ENCODE peak calls at places on chromosomes 13 and 19, in eight cellular contexts. C is gastrocnemius medialis, J is kidney epithelial cell, S is fibroblast of pulmonary artery, A is AG04449, W is AG09319, D is neural crest cell, K is heart right ventricle. Y is an unnamed sample.

GRCh38 chr13:84430015-84430414 is 547.7 kb upstream of the SLITRK1 start:
- DNase-seq in A (peak), J (no peak), K (no peak), D (no peak), C (no peak), W (no peak), S (peak), Y (no peak)

GRCh38 chr13:29522044-29522685 is 73.3 kb downstream of the SLC7A1 start:
- DNase-seq in D (no peak), W (peak), J (no peak), A (peak), K (no peak), C (peak), S (peak), Y (no peak)

GRCh38 chr19:30783936-30784335 is 411.8 kb downstream of the ZNF536 start:
- DNase-seq in K (no peak), S (no peak), J (no peak), D (no peak), A (no peak), W (no peak), C (no peak), Y (no peak)

GRCh38 chr13:107753286-107753685 is 462.1 kb downstream of the LIG4 start:
- DNase-seq in J (no peak), C (no peak), K (no peak), S (peak), D (no peak), A (no peak), W (no peak), Y (no peak)

GRCh38 chr19:4971424-4971793 is 2.5 kb downstream of the KDM4B start:
- DNase-seq in K (no peak), D (no peak), S (no peak), C (peak), J (no peak), W (no peak), A (no peak), Y (no peak)

GRCh38 chr13:77028202-77028601 is 1.2 kb upstream of the FBXL3 start:
- DNase-seq in K (no peak), A (no peak), W (no peak), J (no peak), S (peak), D (no peak), C (peak), Y (no peak)

GRCh38 chr13:33743438-33744368 is 74.2 kb upstream of the RFC3 start:
- DNase-seq in C (no peak), K (no peak), A (no peak), J (no peak), D (no peak), S (peak), W (no peak), Y (no peak)

GRCh38 chr13:33218020-33218419 is 67.5 kb downstream of the STARD13 start:
- DNase-seq in J (no peak), K (no peak), W (no peak), D (no peak), S (peak), A (no peak), C (no peak), Y (no peak)

GRCh38 chr13:67095621-67096020 is 134.5 kb downstream of the PCDH9 start:
- DNase-seq in A (no peak), D (no peak), C (no peak), S (peak), J (no peak), W (no peak), K (no peak), Y (no peak)

GRCh38 chr13:88623150-88623549 is 952.0 kb downstream of the SLITRK5 start:
- DNase-seq in K (no peak), S (peak), W (no peak), A (no peak), J (no peak), C (no peak), D (no peak), Y (no peak)

GRCh38 chr13:43143591-43143990 is 120.2 kb downstream of the DNAJC15 start:
- DNase-seq in C (no peak), D (no peak), J (no peak), A (no peak), S (no peak), W (no peak), K (no peak), Y (no peak)

GRCh38 chr13:105572401-105572800 is 963.1 kb downstream of the EFNB2 start:
- DNase-seq in J (no peak), W (no peak), K (no peak), C (no peak), A (no peak), D (no peak), S (no peak), Y (no peak)

GRCh38 chr19:18464646-18465045 is 26.7 kb upstream of the ISYNA1 start:
- DNase-seq in D (no peak), C (peak), A (peak), K (peak), S (peak), J (no peak), W (peak), Y (no peak)

GRCh38 chr13:109309625-109310363 is 476.6 kb downstream of the IRS2 start:
- DNase-seq in A (no peak), K (no peak), J (no peak), C (no peak), W (no peak), S (no peak), D (no peak), Y (no peak)

GRCh38 chr13:48006396-48006795 is 5.3 kb upstream of the SUCLA2 start:
- DNase-seq in W (no peak), K (no peak), A (no peak), S (peak), C (no peak), J (no peak), D (no peak), Y (no peak)

GRCh38 chr19:33254245-33254824 is 28.7 kb upstream of the SLC7A10 start:
- DNase-seq in W (no peak), D (no peak), S (no peak), J (no peak), C (no peak), K (no peak), A (no peak), Y (no peak)

GRCh38 chr13:110187501-110188161 is 119.3 kb downstream of the COL4A1 start:
- DNase-seq in A (peak), C (no peak), S (peak), D (no peak), W (no peak), K (peak), J (no peak), Y (no peak)

GRCh38 chr19:44943801-44944249 is 1.8 kb downstream of the APOC4 start:
- DNase-seq in W (no peak), S (no peak), C (peak), D (no peak), K (peak), J (no peak), A (no peak), Y (no peak)

GRCh38 chr13:114059946-114060860 is 72.2 kb downstream of the RASA3 start:
- DNase-seq in A (no peak), J (no peak), K (peak), S (no peak), W (no peak), D (no peak), C (no peak), Y (no peak)

GRCh38 chr13:110638253-110638652 is 22.9 kb downstream of the NAXD start:
- DNase-seq in J (no peak), C (no peak), D (no peak), S (no peak), A (no peak), K (no peak), W (no peak), Y (no peak)

GRCh38 chr13:77309254-77309653 is 17.6 kb downstream of the MYCBP2 start:
- DNase-seq in D (no peak), K (no peak), J (no peak), C (no peak), A (no peak), S (no peak), W (no peak), Y (no peak)

GRCh38 chr13:112839347-112840105 is 129.5 kb upstream of the MCF2L start:
- DNase-seq in K (no peak), J (no peak), W (peak), D (no peak), A (peak), C (no peak), S (peak), Y (no peak)

GRCh38 chr19:7963566-7963965 is 20.1 kb upstream of the TIMM44 start:
- DNase-seq in J (no peak), C (no peak), S (no peak), K (no peak), A (no peak), D (no peak), W (no peak), Y (no peak)

GRCh38 chr19:45161715-45162463 is 1.1 kb upstream of the NKPD1 start:
- DNase-seq in A (no peak), D (peak), K (no peak), W (no peak), J (no peak), C (peak), S (peak), Y (no peak)

GRCh38 chr19:48835734-48836088 is 580 bp downstream of the HSD17B14 start:
- DNase-seq in J (no peak), W (peak), S (peak), A (no peak), D (peak), K (peak), C (peak), Y (peak)

DNA sequence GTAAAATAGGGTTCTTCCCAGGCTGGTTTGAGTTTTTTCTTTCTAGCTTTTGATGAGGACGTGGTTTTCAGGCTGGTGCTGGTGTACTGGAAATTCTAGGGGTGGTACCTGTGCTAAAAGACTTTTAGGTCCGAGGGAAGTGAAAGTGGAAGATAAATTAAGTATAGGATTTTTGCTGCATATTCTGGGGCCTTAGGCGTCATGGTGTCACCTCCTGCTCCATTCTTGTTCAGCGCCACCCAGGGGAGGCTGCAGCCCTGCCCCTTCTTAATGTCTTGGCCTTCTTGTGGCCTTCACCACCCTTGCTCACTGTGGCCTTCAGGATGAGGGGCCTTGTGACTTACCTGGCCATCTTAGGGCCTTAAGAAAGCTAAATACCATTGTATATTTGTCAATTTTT is 12.4 kb downstream of the ZNF552 start:
- DNase-seq in J (no peak), D (no peak), A (no peak), S (no peak), K (no peak), C (no peak), W (no peak), Y (no peak)
- TF ChIP-seq CTCF in J (no peak), D (no peak), A (no peak), S (no peak), K (no peak), C (no peak), W (no peak), Y (no peak)

DNA sequence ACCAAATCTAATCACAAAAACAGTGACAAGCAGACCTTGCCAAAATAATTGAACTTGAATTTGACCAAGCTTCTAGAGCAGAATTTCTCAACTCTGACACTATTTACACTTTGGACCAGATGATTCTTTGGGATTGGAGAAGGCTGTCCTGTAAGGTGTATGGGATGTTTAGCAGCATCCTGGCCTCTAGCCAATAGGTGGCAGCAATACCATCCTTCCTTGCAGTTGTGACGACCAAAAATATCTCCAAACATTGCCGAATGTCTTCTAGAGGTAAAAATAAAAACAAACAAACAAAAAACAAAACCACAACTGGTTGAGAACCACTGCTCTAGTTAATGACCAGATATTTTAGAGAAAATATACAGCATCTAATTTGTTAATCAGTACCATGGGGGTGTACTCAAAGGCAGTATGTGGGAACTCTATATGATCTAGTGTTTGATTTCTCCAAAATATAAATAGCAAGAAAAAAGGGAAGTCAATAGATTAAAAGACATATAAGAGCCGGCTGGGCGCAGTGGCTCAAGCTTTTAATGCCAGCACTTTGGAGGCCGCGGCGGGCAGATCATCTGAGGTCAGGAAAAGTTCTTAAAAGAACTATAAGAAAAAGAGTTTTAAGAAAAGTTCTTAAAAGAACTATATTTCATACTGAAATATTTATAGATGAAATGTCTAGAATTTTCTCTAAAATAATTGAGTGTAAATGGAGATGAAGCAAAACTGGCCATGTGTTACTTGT is 60.9 kb upstream of the ZNF527 start:
- DNase-seq in C (no peak), A (no peak), D (no peak), S (no peak), J (no peak), K (no peak), W (no peak), Y (no peak)
- TF ChIP-seq CTCF in C (no peak), A (no peak), D (peak), S (no peak), J (peak), K (no peak), W (no peak), Y (peak)

GRCh38 chr19:57068921-57069697 is 50.7 kb upstream of the USP29 start:
- DNase-seq in J (no peak), D (no peak), S (no peak), C (no peak), K (no peak), W (no peak), A (no peak), Y (no peak)
- TF ChIP-seq CTCF in J (peak), D (no peak), S (no peak), C (no peak), K (no peak), W (no peak), A (no peak), Y (no peak)

DNA sequence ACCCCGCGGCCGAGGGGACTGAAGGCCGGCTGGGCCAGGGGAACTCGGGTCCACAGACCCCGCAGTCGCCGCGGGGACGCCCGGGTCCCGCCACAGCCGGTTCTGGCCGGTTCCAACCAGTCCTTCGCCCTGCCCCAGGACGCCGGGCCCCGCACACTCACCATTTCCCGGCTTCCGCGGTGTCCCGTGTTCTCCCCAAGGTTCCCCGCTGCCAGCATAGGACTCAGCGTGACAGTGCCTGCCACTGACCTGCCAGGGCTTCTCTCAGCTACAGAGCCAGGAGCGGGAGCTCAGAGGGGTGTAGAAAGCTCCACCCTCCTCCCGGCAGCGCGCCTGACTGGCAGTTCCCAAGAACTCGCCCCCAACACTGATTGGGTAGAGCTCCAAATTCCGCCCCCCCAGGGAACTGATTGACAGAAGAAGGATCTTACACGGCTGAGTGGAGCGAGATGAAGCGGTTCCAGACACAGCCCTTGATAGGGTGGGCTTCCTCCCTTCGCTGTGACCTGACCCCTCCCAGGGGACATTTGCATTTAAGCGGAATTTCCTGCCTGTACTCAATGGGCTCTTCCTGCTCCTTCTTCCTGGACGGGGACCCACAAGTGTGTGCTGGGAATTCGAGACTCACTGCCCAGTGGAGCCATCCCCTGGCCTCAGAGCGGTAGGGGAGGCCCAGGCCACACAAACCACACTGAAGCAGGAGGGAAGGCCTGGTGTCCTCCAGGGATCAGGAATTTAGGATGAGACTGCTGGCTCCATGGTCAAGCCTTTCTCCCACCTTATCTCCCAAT is at the start of gene ZNF442:
- DNase-seq in S (peak), J (peak), D (peak), K (peak), A (peak), C (peak), W (peak), Y (peak)
- TF ChIP-seq CTCF in S (peak), J (peak), D (peak), K (peak), A (peak), C (peak), W (peak), Y (peak)

GRCh38 chr13:30581582-30581981 is 36.1 kb upstream of the USPL1 start:
- DNase-seq in S (peak), W (no peak), C (no peak), A (no peak), K (no peak), J (no peak), D (no peak), Y (no peak)
- TF ChIP-seq CTCF in S (peak), W (peak), C (no peak), A (no peak), K (no peak), J (peak), D (peak), Y (peak)

Y was measured in type B pancreatic cell.